ENCODE peak calls at places on chromosomes 5 and 9, in ten cellular contexts. Q is OCI-LY7, G is breast epithelium, A is GM12878, V is fibroblast of lung, B is body of pancreas, C is neural progenitor cell, R is transverse colon, E is cardiac muscle cell, W is GM23248. Y is an unnamed sample. For H3K9me3, the result is how much of the 10 kb centered on the place peaks cover.

GRCh38 chr5:154970759-154971158 is 29.9 kb downstream of the MRPL22 start:
- DNase-seq in V (peak), C (no peak), G (no peak), A (no peak), R (no peak), Q (no peak), B (no peak), W (peak), E (peak), Y (no peak)

GRCh38 chr5:14054965-14055963 is 87.9 kb upstream of the TRIO start:
- DNase-seq in V (peak), Q (no peak), C (no peak), A (no peak), G (no peak), R (no peak), B (no peak), E (no peak), W (peak), Y (no peak)

GRCh38 chr5:150114102-150114641 is 27.8 kb upstream of the CSF1R start:
- DNase-seq in E (no peak), A (no peak), G (peak), C (peak), Q (no peak), R (no peak), V (no peak), W (no peak), B (peak), Y (no peak)

GRCh38 chr5:170554566-170555267 is 50.9 kb downstream of the KCNIP1 start:
- DNase-seq in G (no peak), C (no peak), B (no peak), V (peak), A (no peak), Q (no peak), W (no peak), E (peak), R (peak), Y (no peak)

GRCh38 chr5:33306758-33307157 is 134.0 kb upstream of the TARS1 start:
- DNase-seq in R (no peak), V (peak), E (no peak), B (no peak), G (no peak), W (peak), A (no peak), Q (no peak), C (no peak), Y (no peak)

GRCh38 chr5:143446535-143447226 is 43.2 kb upstream of the NR3C1 start:
- DNase-seq in G (no peak), R (no peak), Q (no peak), B (no peak), E (no peak), V (no peak), W (no peak), A (no peak), C (peak), Y (peak)

GRCh38 chr5:55888205-55888604 is 37.0 kb downstream of the IL31RA start:
- DNase-seq in Q (no peak), A (no peak), E (no peak), C (no peak), V (no peak), R (no peak), G (no peak), B (no peak), W (no peak), Y (no peak)

GRCh38 chr9:127717766-127718165 is 1.9 kb downstream of the TTC16 start:
- DNase-seq in W (no peak), Q (no peak), C (no peak), G (no peak), B (no peak), R (no peak), V (no peak), A (no peak), E (no peak), Y (no peak)

GRCh38 chr5:144634138-144634537 is 463.5 kb downstream of the KCTD16 start:
- DNase-seq in B (no peak), V (no peak), C (no peak), R (no peak), W (no peak), E (no peak), Q (no peak), G (no peak), A (no peak), Y (no peak)

GRCh38 chr5:141236516-141237313 is 8.5 kb upstream of the PCDHB15 start:
- DNase-seq in W (no peak), C (no peak), R (no peak), A (no peak), B (no peak), E (no peak), Q (no peak), G (no peak), V (no peak), Y (no peak)
- H3K9me3 ChIP-seq in W (under half), C (under half), R (half or more), A (under half), B (under half), E (under half), Q (under half), G (half or more), V (under half), Y (half or more)

GRCh38 chr9:91855196-91855595 is 94.8 kb downstream of the ROR2 start:
- DNase-seq in B (no peak), V (no peak), W (no peak), G (no peak), R (no peak), A (no peak), Q (no peak), C (no peak), E (no peak), Y (no peak)

GRCh38 chr9:91857831-91858669 is 92.0 kb downstream of the ROR2 start:
- DNase-seq in V (no peak), W (no peak), A (no peak), Q (no peak), E (no peak), G (no peak), C (peak), R (no peak), B (no peak), Y (no peak)

GRCh38 chr9:91858670-91859030 is 91.4 kb downstream of the ROR2 start:
- DNase-seq in W (no peak), B (no peak), R (no peak), A (no peak), C (no peak), E (no peak), Q (no peak), V (no peak), G (no peak), Y (no peak)

GRCh38 chr9:91856419-91856818 is 93.6 kb downstream of the ROR2 start:
- DNase-seq in R (no peak), A (no peak), C (no peak), E (no peak), B (no peak), G (no peak), W (peak), Q (no peak), V (no peak), Y (no peak)

DNA sequence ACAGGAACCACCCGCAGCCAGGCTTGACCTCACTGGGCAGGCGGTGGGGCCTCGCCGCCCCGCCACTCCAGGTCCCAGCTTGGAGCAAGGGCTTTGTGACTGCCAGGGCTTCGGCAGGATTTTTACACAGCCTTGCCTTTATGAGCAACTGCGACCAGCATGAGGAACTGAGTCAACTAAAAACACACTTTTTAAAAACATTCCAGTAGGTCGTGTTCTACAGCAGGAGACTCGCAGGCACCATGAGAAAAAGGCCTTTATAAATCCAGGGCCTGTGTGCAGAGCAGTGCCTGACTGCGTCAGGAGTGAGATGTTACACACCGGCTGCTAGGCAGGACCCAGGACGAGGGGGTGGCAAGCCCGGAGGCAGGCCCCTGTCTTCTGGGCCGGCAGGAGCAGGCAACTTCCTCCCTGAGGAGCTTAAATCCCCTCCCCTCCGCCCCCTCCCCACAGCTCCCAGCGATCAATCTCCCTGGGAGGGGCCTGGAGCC is 92.7 kb downstream of the ROR2 start:
- DNase-seq in G (no peak), C (peak), B (no peak), A (no peak), E (no peak), W (no peak), Q (no peak), V (peak), R (no peak), Y (no peak)
- H3K9me3 ChIP-seq in G (under half), C (under half), B (under half), A (under half), E (under half), W (under half), Q (under half), V (under half), R (under half), Y (under half)

GRCh38 chr9:35014517-35014916 is 25.0 kb downstream of the DNAJB5 start:
- DNase-seq in A (no peak), G (no peak), E (no peak), B (no peak), C (no peak), W (no peak), Q (no peak), R (no peak), V (no peak), Y (no peak)
- H3K9me3 ChIP-seq in A (under half), G (under half), E (under half), B (under half), C (under half), W (under half), Q (under half), R (under half), V (under half), Y (under half)

GRCh38 chr5:39780341-39780740 is 355.6 kb upstream of the DAB2 start:
- DNase-seq in R (no peak), A (no peak), V (peak), G (no peak), E (peak), B (no peak), Q (no peak), C (peak), W (peak), Y (no peak)

GRCh38 chr5:39783756-39784421 is 359.1 kb upstream of the DAB2 start:
- DNase-seq in Q (no peak), B (no peak), E (no peak), W (peak), R (no peak), A (no peak), C (no peak), V (peak), G (no peak), Y (no peak)

GRCh38 chr5:39775458-39776365 is 350.9 kb upstream of the DAB2 start:
- DNase-seq in E (peak), Q (no peak), W (peak), C (no peak), B (no peak), V (peak), A (no peak), R (no peak), G (no peak), Y (no peak)

GRCh38 chr5:39775058-39775457 is 350.3 kb upstream of the DAB2 start:
- DNase-seq in G (no peak), R (no peak), V (peak), B (no peak), Q (no peak), W (peak), C (no peak), A (no peak), E (peak), Y (no peak)

DNA sequence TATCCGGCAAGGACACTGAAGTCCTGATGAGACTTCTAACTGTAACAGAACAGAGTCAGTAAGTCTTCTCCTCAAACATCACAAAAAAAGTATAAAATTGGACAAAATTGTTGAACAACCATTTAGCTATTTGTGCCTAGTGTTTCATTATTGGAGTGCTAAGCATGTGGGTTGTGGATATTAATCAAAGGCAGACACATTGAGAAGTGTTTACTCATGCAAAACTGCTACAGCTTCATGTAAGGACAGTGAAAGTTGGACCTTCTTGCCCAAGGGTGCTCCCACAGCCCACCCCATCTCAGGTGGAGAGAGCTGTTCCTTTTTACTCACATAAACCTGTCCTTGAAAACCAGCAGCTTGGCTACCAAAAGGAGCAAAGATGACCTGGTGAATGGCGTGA is 355.1 kb upstream of the DAB2 start:
- DNase-seq in C (no peak), V (peak), W (peak), G (no peak), R (no peak), Q (no peak), A (no peak), B (no peak), E (no peak), Y (no peak)
- H3K9me3 ChIP-seq in C (under half), V (under half), W (under half), G (under half), R (under half), Q (under half), A (under half), B (under half), E (under half), Y (under half)

GRCh38 chr9:136621734-136622093 is 41.0 kb upstream of the EGFL7 start:
- DNase-seq in V (no peak), G (no peak), R (no peak), B (no peak), C (no peak), Q (no peak), W (no peak), A (no peak), E (no peak), Y (no peak)

GRCh38 chr9:136623849-136624183 is 38.9 kb upstream of the EGFL7 start:
- DNase-seq in Q (no peak), A (no peak), V (no peak), G (peak), W (no peak), C (no peak), E (no peak), R (peak), B (no peak), Y (no peak)

GRCh38 chr9:136621019-136621733 is 41.5 kb upstream of the EGFL7 start:
- DNase-seq in B (no peak), C (no peak), G (no peak), W (no peak), Q (no peak), V (no peak), R (no peak), E (peak), A (no peak), Y (no peak)

GRCh38 chr9:136623016-136623848 is 39.5 kb upstream of the EGFL7 start:
- DNase-seq in Q (no peak), C (no peak), G (no peak), E (no peak), B (no peak), W (no peak), V (no peak), R (peak), A (no peak), Y (no peak)

DNA sequence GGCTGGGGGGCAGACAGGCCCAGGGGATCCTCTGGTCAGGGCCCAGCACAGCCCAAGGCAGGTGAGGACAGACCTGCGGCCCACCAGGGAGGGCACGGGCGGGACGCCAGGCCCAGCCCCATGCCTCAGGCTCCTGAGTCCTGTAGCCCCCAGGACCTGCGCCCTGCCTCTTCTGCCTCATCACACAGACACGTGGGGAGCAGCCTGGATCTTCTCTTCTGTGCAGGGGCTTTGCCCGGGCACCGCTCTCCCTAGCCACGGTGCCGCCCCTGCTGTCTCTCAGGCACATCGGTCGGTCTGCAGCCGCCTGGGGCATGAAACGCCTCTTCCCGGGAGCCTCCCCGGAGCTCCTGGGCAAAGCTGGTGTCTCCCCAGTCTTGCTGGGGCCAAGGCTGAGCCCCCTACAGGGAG is 40.2 kb upstream of the EGFL7 start:
- DNase-seq in W (no peak), G (no peak), B (no peak), E (no peak), R (no peak), Q (no peak), A (no peak), C (no peak), V (no peak), Y (no peak)
- H3K9me3 ChIP-seq in W (under half), G (under half), B (under half), E (under half), R (under half), Q (under half), A (under half), C (under half), V (under half), Y (under half)

DNA sequence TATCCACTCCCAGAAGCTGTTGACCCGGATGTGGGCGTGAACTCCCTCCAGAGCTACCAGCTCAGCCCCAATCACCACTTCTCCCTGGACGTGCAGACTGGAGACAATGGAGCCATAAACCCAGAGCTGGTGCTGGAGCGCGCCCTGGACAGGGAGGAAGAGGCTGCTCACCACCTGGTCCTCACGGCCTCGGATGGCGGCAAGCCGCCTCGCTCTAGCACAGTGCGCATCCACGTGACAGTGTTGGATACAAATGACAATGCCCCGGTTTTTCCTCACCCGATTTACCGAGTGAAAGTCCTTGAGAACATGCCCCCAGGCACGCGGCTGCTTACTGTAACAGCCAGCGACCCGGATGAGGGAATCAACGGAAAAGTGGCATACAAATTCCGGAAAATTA is 834 bp downstream of the PCDHGA8 start:
- DNase-seq in E (no peak), G (no peak), A (no peak), B (no peak), W (no peak), V (no peak), Q (no peak), C (no peak), R (no peak), Y (no peak)
- H3K9me3 ChIP-seq in E (under half), G (half or more), A (under half), B (under half), W (under half), V (under half), Q (under half), C (half or more), R (half or more), Y (under half)

GRCh38 chr5:8993031-8993430 is 552.8 kb downstream of the SEMA5A start:
- DNase-seq in V (no peak), W (peak), Q (peak), G (no peak), R (no peak), A (no peak), E (peak), B (no peak), C (peak), Y (no peak)

GRCh38 chr5:8997542-8998070 is 548.3 kb downstream of the SEMA5A start:
- DNase-seq in C (no peak), E (no peak), G (no peak), W (no peak), R (no peak), Q (no peak), B (no peak), A (no peak), V (no peak), Y (no peak)
- H3K9me3 ChIP-seq in C (under half), E (under half), G (under half), W (under half), R (under half), Q (under half), B (under half), A (under half), V (under half), Y (under half)

DNA sequence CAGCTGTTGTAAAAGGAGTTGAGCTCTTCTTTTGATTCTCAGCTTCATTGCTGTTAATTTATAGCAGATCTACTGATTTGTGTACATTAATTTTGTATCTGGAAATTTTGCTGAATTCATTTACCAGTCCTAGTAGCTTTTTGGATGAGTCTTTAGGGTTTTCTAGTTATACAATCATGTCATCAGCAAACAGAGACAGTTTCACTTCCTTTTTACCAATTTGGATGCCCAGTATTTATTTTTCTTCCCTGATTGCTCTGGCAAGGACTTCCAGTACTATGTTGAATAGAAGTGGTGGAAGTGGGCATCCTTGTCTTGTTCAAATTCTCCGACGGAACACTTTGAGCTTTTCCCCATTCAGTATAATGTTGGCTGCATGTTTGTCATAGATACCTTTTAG is 398.9 kb upstream of the POU5F2 start:
- DNase-seq in B (no peak), R (no peak), C (no peak), V (no peak), G (no peak), A (no peak), E (no peak), W (no peak), Q (no peak), Y (no peak)
- H3K9me3 ChIP-seq in B (under half), R (under half), C (under half), V (under half), G (under half), A (under half), E (under half), W (under half), Q (under half), Y (under half)

GRCh38 chr5:179134511-179134910 is 74.3 kb downstream of the ZNF354C start:
- DNase-seq in A (no peak), E (no peak), B (no peak), Q (no peak), G (no peak), V (no peak), W (no peak), R (no peak), C (no peak), Y (no peak)
- H3K9me3 ChIP-seq in A (under half), E (under half), B (under half), Q (under half), G (under half), V (under half), W (under half), R (under half), C (under half), Y (under half)